ENCODE peak calls at places on chromosomes 11 and 22, in four cellular contexts. S is PC-3, X is cardiac muscle cell, J is AG10803. B is an unnamed sample.

GRCh38 chr11:34647131-34647530 is 26.2 kb downstream of the EHF start:
- DNase-seq in X (no peak), J (peak), S (no peak), B (no peak)

GRCh38 chr22:19105867-19106802 is 16.1 kb downstream of the DGCR2 start:
- DNase-seq in X (no peak), J (no peak), S (peak), B (no peak)

GRCh38 chr11:65530157-65530496 is 5.2 kb downstream of the SCYL1 start:
- DNase-seq in S (no peak), J (no peak), X (no peak), B (no peak)

GRCh38 chr22:42754658-42755057 is 34.0 kb upstream of the A4GALT start:
- DNase-seq in X (peak), S (peak), J (peak), B (peak)

GRCh38 chr11:133582731-133583130 is 50.4 kb upstream of the OPCML start:
- DNase-seq in X (no peak), J (no peak), S (no peak), B (no peak)

GRCh38 chr11:68009391-68010000 is 631 bp upstream of the ALDH3B1 start:
- DNase-seq in S (peak), J (peak), X (no peak), B (no peak)

GRCh38 chr22:20141186-20142077 is 9.4 kb downstream of the CCDC188 start:
- DNase-seq in X (no peak), S (no peak), J (peak), B (peak)

GRCh38 chr11:118996926-118997626 is 862 bp upstream of the CENATAC start:
- DNase-seq in X (no peak), S (peak), J (peak), B (no peak)

GRCh38 chr11:77823775-77824174 is 2.8 kb downstream of the AAMDC start:
- DNase-seq in X (peak), J (peak), S (no peak), B (no peak)

GRCh38 chr11:69211540-69212120 is 55.9 kb downstream of the SMIM38 start:
- DNase-seq in S (no peak), X (no peak), J (no peak), B (no peak)

GRCh38 chr11:27705873-27706820 is 5.9 kb upstream of the BDNF start:
- DNase-seq in J (peak), X (peak), S (peak), B (no peak)

GRCh38 chr11:104968365-104968855 is at the start of gene CASP4:
- DNase-seq in X (no peak), J (peak), S (peak), B (peak)

GRCh38 chr11:45948341-45948740 is 25.9 kb downstream of the LARGE2 start:
- DNase-seq in J (no peak), S (no peak), X (no peak), B (no peak)

GRCh38 chr11:111549869-111550203 is 9.3 kb downstream of the LAYN start:
- DNase-seq in X (no peak), S (no peak), J (no peak), B (no peak)

GRCh38 chr11:17610402-17610894 is 63.4 kb downstream of the OTOG start:
- DNase-seq in J (no peak), X (no peak), S (no peak), B (no peak)

GRCh38 chr22:47027766-47028165 is 265.3 kb downstream of the TBC1D22A start:
- DNase-seq in S (no peak), X (no peak), J (no peak), B (no peak)

GRCh38 chr11:128725630-128726461 is 32.0 kb downstream of the FLI1 start:
- DNase-seq in S (no peak), X (no peak), J (peak), B (peak)

GRCh38 chr11:28009383-28009782 is 98.6 kb downstream of the KIF18A start:
- DNase-seq in J (peak), X (no peak), S (peak), B (peak)

GRCh38 chr11:86990079-86990478 is 34.9 kb upstream of the FZD4 start:
- DNase-seq in S (no peak), X (no peak), J (peak), B (no peak)

GRCh38 chr11:15748673-15749190 is 607.6 kb downstream of the SOX6 start:
- DNase-seq in S (no peak), J (no peak), X (no peak), B (no peak)

GRCh38 chr11:131656839-131657211 is 286.4 kb downstream of the NTM start:
- DNase-seq in J (no peak), S (no peak), X (peak), B (no peak)

GRCh38 chr22:42379961-42380537 is 52.2 kb downstream of the NFAM1 start:
- DNase-seq in J (no peak), X (no peak), S (no peak), B (no peak)

GRCh38 chr11:3939211-3939610 is 83.7 kb downstream of the STIM1 start:
- DNase-seq in J (peak), S (no peak), X (no peak), B (no peak)

GRCh38 chr11:75896843-75897419 is 81.9 kb downstream of the UVRAG start:
- DNase-seq in S (peak), J (peak), X (peak), B (peak)

GRCh38 chr11:8065031-8065430 is 16.0 kb upstream of the TUB start:
- DNase-seq in X (no peak), J (no peak), S (no peak), B (no peak)

GRCh38 chr11:130371004-130371590 is 56.4 kb upstream of the ZBTB44 start:
- DNase-seq in S (peak), X (no peak), J (no peak), B (no peak)

GRCh38 chr11:76644591-76644990 is 26.0 kb downstream of the LRRC32 start:
- DNase-seq in S (peak), X (no peak), J (no peak), B (no peak)

GRCh38 chr11:34358258-34358665 is 452 bp upstream of the ABTB2 start:
- DNase-seq in J (peak), S (peak), X (peak), B (no peak)

GRCh38 chr11:124869331-124869730 is 4.1 kb downstream of the ROBO3 start:
- DNase-seq in S (no peak), J (no peak), X (no peak), B (no peak)

GRCh38 chr11:126112547-126112946 is 49.9 kb upstream of the CDON start:
- DNase-seq in J (peak), S (no peak), X (no peak), B (peak)

GRCh38 chr11:1039481-1040427 is 3.2 kb upstream of the MUC6 start:
- DNase-seq in S (peak), X (peak), J (no peak), B (no peak)

GRCh38 chr22:21009638-21010425 is 5.1 kb upstream of the P2RX6 start:
- DNase-seq in X (peak), S (peak), J (peak), B (no peak)

GRCh38 chr22:32119568-32120235 is 39.4 kb downstream of the C22orf42 start:
- DNase-seq in J (no peak), S (no peak), X (no peak), B (no peak)
- TF ChIP-seq CTCF in J (no peak), S (no peak), X (no peak), B (no peak)

GRCh38 chr11:66728760-66729385 is at the start of gene SPTBN2:
- DNase-seq in S (peak), J (no peak), X (peak), B (no peak)

GRCh38 chr11:66727282-66727882 is 1.6 kb downstream of the SPTBN2 start:
- DNase-seq in S (peak), J (no peak), X (peak), B (no peak)

GRCh38 chr11:66729447-66729846 is 431 bp upstream of the SPTBN2 start:
- DNase-seq in X (no peak), J (no peak), S (no peak), B (no peak)

GRCh38 chr11:66725646-66726045 is 3.4 kb downstream of the SPTBN2 start:
- DNase-seq in X (peak), J (no peak), S (no peak), B (no peak)

DNA sequence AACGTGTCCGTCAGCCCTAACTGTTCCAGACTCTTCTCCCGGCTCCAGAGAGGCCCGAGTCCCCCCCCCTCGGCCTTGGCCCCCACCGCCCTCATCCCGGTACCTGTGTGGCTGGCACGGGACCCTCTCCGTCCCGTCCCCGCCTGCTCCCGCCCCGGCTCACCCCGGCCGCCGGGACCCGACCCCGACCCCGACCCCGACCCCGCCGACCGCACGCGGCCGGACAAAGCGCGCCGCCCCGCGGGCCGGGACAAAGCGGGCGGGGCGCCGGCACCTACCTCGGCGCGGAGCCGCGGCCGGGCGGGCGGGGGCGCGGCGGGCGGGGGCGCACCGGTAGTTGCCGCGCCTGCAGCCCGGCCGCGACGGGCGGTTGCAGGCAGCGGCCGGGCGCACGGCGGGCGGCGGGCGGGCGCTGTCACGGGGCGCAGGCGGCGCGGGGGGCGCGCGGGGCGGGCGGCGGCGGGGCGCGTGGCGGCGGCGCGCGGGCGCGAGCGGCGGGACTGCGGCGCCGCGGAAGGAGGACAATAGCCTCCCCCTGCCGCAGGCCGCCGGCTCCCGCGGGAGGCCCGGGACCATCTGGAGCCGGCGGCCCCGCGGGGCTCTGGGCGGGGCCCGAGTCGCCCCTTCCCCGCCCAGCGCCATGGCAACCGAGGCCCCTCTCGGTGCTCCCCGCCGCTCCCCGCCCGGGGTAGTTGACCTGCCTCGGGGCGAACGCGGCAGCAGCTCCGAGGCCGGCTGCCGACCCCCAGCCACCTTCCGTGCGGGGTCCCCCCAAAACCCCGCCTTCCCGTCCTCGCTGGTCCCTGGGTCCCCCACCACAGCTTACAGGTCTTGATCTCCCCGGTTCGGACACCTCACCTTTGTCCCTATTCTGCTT is 895 bp downstream of the SPTBN2 start:
- DNase-seq in S (no peak), J (no peak), X (peak), B (no peak)
- TF ChIP-seq CTCF in S (no peak), J (no peak), X (no peak), B (no peak)

DNA sequence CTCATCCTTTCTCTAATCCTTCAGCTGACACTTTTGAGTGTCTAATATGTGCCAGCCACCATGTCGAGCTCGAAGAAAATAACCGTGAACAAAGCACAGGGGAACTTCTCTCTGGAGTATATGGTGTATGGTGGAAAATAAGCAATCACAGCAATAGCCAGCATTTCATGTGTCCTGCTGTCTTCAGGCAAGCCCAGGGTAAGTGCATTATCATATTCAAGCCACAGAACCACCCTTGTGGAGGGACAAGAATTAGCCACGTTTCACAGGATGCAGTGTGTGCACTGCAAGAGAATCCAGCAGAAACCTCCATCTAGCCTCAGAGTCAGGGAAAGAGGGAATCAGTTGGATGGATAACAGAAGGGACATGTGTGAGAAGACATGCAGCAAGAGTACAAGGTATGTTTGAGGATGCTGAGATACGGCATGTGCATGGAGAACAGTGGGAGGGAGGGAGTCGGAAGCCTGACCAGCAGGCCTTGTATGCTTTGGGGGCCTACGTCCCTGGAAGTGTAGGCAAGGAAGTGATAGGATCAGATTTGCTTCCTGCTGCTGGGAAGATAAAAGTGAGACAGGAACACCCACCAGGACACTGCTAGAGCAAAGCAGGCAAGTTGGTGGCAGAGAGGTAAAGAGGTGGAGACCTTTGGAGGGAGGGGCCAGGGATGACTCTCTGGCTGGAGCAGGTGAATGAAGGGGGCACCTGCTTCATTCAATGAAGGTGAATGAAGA is 14.7 kb upstream of the GNAZ start:
- DNase-seq in J (no peak), S (no peak), X (no peak), B (no peak)
- TF ChIP-seq CTCF in J (no peak), S (no peak), X (no peak), B (no peak)

GRCh38 chr11:41431784-41432183 is 27.7 kb downstream of the LRRC4C start:
- DNase-seq in S (no peak), X (peak), J (no peak), B (no peak)
- TF ChIP-seq CTCF in S (peak), X (peak), J (no peak), B (no peak)

GRCh38 chr11:82315093-82315492 is 418.6 kb downstream of the FAM181B start:
- DNase-seq in J (no peak), S (peak), X (peak), B (no peak)
- TF ChIP-seq CTCF in J (no peak), S (peak), X (no peak), B (no peak)

DNA sequence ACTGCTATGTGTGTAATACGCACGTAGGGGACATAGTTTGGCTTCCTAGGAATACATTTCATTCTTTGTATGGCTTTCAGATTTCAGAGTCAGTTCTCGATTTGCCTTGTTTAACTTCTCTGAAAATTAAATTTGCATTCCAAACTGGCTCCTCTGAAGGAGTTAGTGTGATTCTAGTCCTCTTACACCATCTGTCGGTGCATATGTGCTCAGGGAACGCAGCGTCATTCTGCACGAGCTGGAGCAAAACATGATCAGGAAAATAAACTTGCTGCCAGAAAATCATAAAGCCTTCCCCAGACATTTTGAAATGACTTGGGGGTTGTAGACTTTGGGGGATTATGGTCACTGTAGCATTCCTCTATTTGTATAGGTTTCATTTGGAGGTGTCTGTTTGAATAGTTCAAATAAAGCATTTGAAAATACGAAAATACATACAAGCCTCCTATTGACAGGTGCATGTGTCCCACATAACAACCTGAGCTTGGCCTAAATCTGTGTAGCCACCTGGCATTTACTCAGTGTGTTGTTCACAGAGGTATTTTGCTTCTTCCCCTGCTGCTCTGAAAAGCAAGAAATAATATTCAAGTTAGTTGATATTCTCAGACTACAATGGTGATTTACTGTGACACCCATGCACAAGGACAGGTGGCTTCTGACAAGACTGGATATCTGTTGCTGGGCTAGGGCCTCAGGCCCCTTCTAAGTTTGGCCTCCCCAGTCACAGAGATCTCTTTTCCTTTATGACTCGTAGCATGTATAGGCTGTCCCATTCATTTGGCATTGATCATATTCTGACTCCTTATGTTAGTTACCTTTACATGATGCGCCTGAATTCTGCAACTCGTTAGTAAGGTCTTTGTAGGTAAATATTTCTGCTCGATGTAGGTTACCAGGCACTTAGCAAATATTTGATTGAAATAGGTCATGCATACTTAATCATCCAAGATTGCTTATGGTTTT is 81.6 kb upstream of the SORL1-AS1 start:
- DNase-seq in J (peak), S (peak), X (no peak), B (peak)
- TF ChIP-seq CTCF in J (peak), S (peak), X (peak), B (peak)

GRCh38 chr22:44622685-44623084 is 79.3 kb upstream of the PRR5 start:
- DNase-seq in S (no peak), X (no peak), J (no peak), B (no peak)

GRCh38 chr22:44625421-44625760 is 76.6 kb upstream of the PRR5 start:
- DNase-seq in J (no peak), X (no peak), S (no peak), B (no peak)

GRCh38 chr22:44624689-44625420 is 77.1 kb upstream of the PRR5 start:
- DNase-seq in J (no peak), S (no peak), X (no peak), B (no peak)

GRCh38 chr22:44622147-44622427 is 79.9 kb upstream of the PRR5 start:
- DNase-seq in X (no peak), J (no peak), S (peak), B (no peak)

GRCh38 chr22:44623771-44624510 is 78.1 kb upstream of the PRR5 start:
- DNase-seq in X (peak), S (peak), J (peak), B (no peak)
- TF ChIP-seq CTCF in X (peak), S (peak), J (peak), B (peak)